ENCODE peak calls at places on chromosome 21, in seven cellular contexts. One of them, this sample, is unnamed.

GRCh38 chr21:33640697-33641338 is 723 bp downstream of the CRYZL1 start:
- DNase-seq in NB4: no peak
- DNase-seq in foreskin fibroblast: peak
- DNase-seq in left ventricle myocardium inferior: no peak
- DNase-seq in pancreas: no peak
- DNase-seq in adrenal gland: peak
- DNase-seq in psoas muscle: no peak
- DNase-seq in this sample: peak

GRCh38 chr21:33789697-33790096 is 125.9 kb downstream of the ATP5PO start:
- DNase-seq in left ventricle myocardium inferior: no peak
- DNase-seq in NB4: peak
- DNase-seq in pancreas: no peak
- DNase-seq in adrenal gland: no peak
- DNase-seq in psoas muscle: no peak
- DNase-seq in foreskin fibroblast: peak
- DNase-seq in this sample: peak

GRCh38 chr21:15000076-15000475 is 64.7 kb downstream of the NRIP1 start:
- DNase-seq in psoas muscle: no peak
- DNase-seq in pancreas: no peak
- DNase-seq in left ventricle myocardium inferior: no peak
- DNase-seq in adrenal gland: no peak
- DNase-seq in NB4: no peak
- DNase-seq in foreskin fibroblast: peak
- DNase-seq in this sample: no peak

GRCh38 chr21:20997633-20998455 is at the start of gene NCAM2:
- DNase-seq in left ventricle myocardium inferior: peak
- DNase-seq in adrenal gland: peak
- DNase-seq in foreskin fibroblast: peak
- DNase-seq in NB4: no peak
- DNase-seq in pancreas: peak
- DNase-seq in psoas muscle: peak
- DNase-seq in this sample: peak

GRCh38 chr21:41616063-41616591 is 108.2 kb upstream of the TMPRSS2 start:
- DNase-seq in adrenal gland: no peak
- DNase-seq in left ventricle myocardium inferior: no peak
- DNase-seq in foreskin fibroblast: peak
- DNase-seq in pancreas: no peak
- DNase-seq in NB4: no peak
- DNase-seq in psoas muscle: no peak
- DNase-seq in this sample: peak

GRCh38 chr21:33668180-33668579 is 25.9 kb downstream of the ITSN1 start:
- DNase-seq in foreskin fibroblast: peak
- DNase-seq in adrenal gland: no peak
- DNase-seq in psoas muscle: no peak
- DNase-seq in NB4: no peak
- DNase-seq in pancreas: no peak
- DNase-seq in left ventricle myocardium inferior: no peak
- DNase-seq in this sample: no peak

GRCh38 chr21:37088196-37088595 is 15.1 kb downstream of the TTC3 start:
- DNase-seq in psoas muscle: no peak
- DNase-seq in foreskin fibroblast: no peak
- DNase-seq in adrenal gland: no peak
- DNase-seq in pancreas: no peak
- DNase-seq in NB4: no peak
- DNase-seq in left ventricle myocardium inferior: no peak
- DNase-seq in this sample: peak

GRCh38 chr21:39084979-39085729 is 98.1 kb downstream of the PSMG1 start:
- DNase-seq in foreskin fibroblast: no peak
- DNase-seq in pancreas: no peak
- DNase-seq in adrenal gland: no peak
- DNase-seq in left ventricle myocardium inferior: no peak
- DNase-seq in psoas muscle: no peak
- DNase-seq in NB4: no peak
- DNase-seq in this sample: no peak

GRCh38 chr21:34630536-34631143 is 15.7 kb upstream of the RCAN1 start:
- DNase-seq in pancreas: no peak
- DNase-seq in psoas muscle: no peak
- DNase-seq in adrenal gland: no peak
- DNase-seq in foreskin fibroblast: peak
- DNase-seq in left ventricle myocardium inferior: no peak
- DNase-seq in NB4: peak
- DNase-seq in this sample: peak

GRCh38 chr21:22476726-22477646 is 1478.8 kb downstream of the NCAM2 start:
- DNase-seq in psoas muscle: no peak
- DNase-seq in NB4: no peak
- DNase-seq in foreskin fibroblast: no peak
- DNase-seq in adrenal gland: no peak
- DNase-seq in left ventricle myocardium inferior: no peak
- DNase-seq in pancreas: no peak
- DNase-seq in this sample: no peak

DNA sequence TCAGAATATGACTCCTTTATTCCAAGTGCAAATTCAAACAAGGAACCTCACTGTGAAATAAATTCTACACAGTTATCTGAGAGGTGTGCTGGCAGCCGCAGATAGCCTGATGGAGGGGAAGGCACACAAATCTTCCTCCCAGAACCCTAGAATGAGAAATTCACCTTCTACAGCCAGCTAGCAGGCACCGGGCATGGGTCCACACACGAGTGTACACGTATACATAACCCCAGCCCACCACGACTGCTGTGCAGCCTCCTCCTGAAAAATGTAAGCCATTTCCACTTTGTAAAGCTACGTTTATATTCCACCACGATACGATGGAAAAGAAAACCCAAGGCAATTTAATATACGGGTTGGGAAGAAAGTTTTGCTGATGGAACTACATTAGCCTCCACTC is 1.8 kb downstream of the BTG3 start:
- DNase-seq in pancreas: peak
- DNase-seq in NB4: peak
- DNase-seq in adrenal gland: peak
- DNase-seq in left ventricle myocardium inferior: no peak
- DNase-seq in psoas muscle: no peak
- DNase-seq in foreskin fibroblast: peak
- DNase-seq in this sample: peak
- H3K4me3 ChIP-seq in pancreas: no peak
- H3K4me3 ChIP-seq in NB4: peak
- H3K4me3 ChIP-seq in adrenal gland: peak
- H3K4me3 ChIP-seq in left ventricle myocardium inferior: peak
- H3K4me3 ChIP-seq in psoas muscle: peak
- H3K4me3 ChIP-seq in foreskin fibroblast: peak
- H3K4me3 ChIP-seq in this sample: peak

GRCh38 chr21:16305686-16306085 is 575.9 kb downstream of the USP25 start:
- DNase-seq in pancreas: no peak
- DNase-seq in adrenal gland: no peak
- DNase-seq in NB4: no peak
- DNase-seq in foreskin fibroblast: no peak
- DNase-seq in psoas muscle: peak
- DNase-seq in left ventricle myocardium inferior: no peak
- DNase-seq in this sample: peak
- TF ChIP-seq CTCF in pancreas: no peak
- TF ChIP-seq CTCF in adrenal gland: no peak
- TF ChIP-seq CTCF in NB4: no peak
- TF ChIP-seq CTCF in foreskin fibroblast: no peak
- TF ChIP-seq CTCF in psoas muscle: no peak
- TF ChIP-seq CTCF in left ventricle myocardium inferior: no peak
- TF ChIP-seq CTCF in this sample: no peak

DNA sequence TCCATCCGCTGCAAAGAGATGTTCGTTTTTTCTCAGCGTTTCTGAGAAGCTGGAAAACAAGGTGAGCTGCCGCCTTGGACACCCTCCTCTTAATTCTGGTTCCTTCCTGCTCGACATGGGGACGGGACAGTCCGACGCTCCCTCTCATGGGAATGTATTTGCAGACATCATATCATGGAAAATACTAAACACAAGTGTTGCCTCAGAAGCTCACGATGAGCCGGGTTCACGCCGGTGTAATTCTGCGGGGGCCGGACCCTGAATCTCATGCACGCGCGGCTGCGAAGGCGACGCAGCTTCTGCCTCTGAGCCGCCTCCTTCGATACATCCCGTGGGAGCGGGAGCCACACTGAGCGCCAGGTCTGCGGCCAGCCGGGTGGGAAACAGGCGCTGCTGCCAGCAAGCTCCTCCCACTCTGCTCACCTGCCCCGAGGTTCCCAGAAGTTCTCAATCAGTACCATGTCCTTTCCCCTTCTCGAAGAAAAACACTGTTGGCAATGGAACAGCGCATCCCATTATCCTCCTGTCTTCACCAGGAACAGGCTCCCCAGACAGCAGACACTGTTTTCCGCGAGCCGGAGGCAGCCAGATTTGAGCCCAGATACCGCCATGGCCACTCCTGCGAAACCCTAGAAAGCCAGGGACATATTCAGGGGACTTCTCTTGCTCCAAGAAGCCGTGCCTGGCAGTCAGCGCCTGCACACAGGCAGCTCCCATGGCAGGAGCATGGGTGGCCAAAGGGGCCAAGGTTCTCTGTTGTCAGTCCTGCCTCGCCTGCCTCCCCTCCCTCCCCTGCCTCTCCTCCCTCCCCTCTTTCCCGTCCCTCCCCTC is 98.0 kb downstream of the WDR4 start:
- DNase-seq in pancreas: peak
- DNase-seq in psoas muscle: no peak
- DNase-seq in left ventricle myocardium inferior: no peak
- DNase-seq in foreskin fibroblast: peak
- DNase-seq in NB4: no peak
- DNase-seq in adrenal gland: peak
- DNase-seq in this sample: peak
- H3K4me3 ChIP-seq in pancreas: peak
- H3K4me3 ChIP-seq in psoas muscle: peak
- H3K4me3 ChIP-seq in left ventricle myocardium inferior: peak
- H3K4me3 ChIP-seq in foreskin fibroblast: no peak
- H3K4me3 ChIP-seq in NB4: no peak
- H3K4me3 ChIP-seq in adrenal gland: peak
- H3K4me3 ChIP-seq in this sample: peak

GRCh38 chr21:43658769-43659135 is 536 bp downstream of the HSF2BP start:
- DNase-seq in left ventricle myocardium inferior: peak
- DNase-seq in pancreas: peak
- DNase-seq in foreskin fibroblast: no peak
- DNase-seq in adrenal gland: peak
- DNase-seq in NB4: no peak
- DNase-seq in psoas muscle: peak
- DNase-seq in this sample: no peak

GRCh38 chr21:43657355-43658093 is 1.8 kb downstream of the HSF2BP start:
- DNase-seq in left ventricle myocardium inferior: peak
- DNase-seq in NB4: no peak
- DNase-seq in foreskin fibroblast: no peak
- DNase-seq in adrenal gland: no peak
- DNase-seq in psoas muscle: peak
- DNase-seq in pancreas: no peak
- DNase-seq in this sample: no peak

GRCh38 chr21:43658094-43658725 is 1.1 kb downstream of the HSF2BP start:
- DNase-seq in pancreas: peak
- DNase-seq in NB4: no peak
- DNase-seq in left ventricle myocardium inferior: no peak
- DNase-seq in foreskin fibroblast: no peak
- DNase-seq in psoas muscle: no peak
- DNase-seq in adrenal gland: no peak
- DNase-seq in this sample: no peak

GRCh38 chr21:43662286-43662685 is 2.9 kb downstream of the RRP1B start:
- DNase-seq in NB4: no peak
- DNase-seq in foreskin fibroblast: peak
- DNase-seq in pancreas: no peak
- DNase-seq in psoas muscle: no peak
- DNase-seq in left ventricle myocardium inferior: no peak
- DNase-seq in adrenal gland: no peak
- DNase-seq in this sample: no peak

DNA sequence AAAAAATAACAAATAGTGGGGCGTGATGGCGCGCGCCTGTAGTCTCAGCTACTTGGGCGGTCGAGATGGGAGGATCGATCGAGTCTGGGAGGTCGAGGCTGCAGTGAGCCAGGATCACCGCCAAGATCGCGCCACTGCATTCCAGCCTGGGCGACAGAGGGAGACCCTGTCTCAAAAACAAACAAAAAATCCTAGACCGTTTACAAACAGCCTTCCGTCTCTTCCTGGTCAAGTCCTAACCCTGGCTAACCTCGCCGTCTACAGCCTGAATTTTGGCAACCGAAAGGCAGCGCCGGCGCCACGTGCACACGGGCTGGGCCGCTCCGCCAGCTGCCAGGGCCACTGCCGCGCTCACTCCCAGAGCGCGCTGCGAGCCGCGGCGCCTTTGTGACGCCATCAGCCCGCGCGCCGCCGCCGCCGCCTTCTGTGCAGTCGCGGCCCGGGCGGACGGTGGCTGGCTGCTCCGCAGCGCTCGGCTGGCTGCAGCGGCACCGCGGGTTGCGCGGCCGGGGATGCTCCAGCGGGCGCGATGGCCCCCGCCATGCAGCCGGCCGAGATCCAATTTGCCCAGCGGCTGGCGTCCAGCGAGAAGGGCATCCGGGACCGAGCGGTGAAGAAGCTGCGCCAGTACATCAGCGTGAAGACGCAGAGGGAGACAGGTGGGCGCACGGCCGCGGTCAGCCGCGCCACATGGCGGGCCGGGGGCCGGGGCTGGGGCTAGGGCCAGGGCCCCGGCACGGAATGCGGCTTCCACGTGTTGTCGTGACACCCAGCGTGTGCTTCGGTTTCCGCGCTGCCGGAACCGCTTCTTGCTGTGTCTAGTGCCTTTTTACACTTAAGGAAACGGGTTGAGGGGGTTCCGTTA is at the start of the genes HSF2BP and RRP1B:
- DNase-seq in psoas muscle: peak
- DNase-seq in NB4: peak
- DNase-seq in pancreas: peak
- DNase-seq in foreskin fibroblast: peak
- DNase-seq in adrenal gland: peak
- DNase-seq in left ventricle myocardium inferior: peak
- DNase-seq in this sample: peak
- TF ChIP-seq CTCF in psoas muscle: no peak
- TF ChIP-seq CTCF in NB4: no peak
- TF ChIP-seq CTCF in pancreas: no peak
- TF ChIP-seq CTCF in foreskin fibroblast: no peak
- TF ChIP-seq CTCF in adrenal gland: peak
- TF ChIP-seq CTCF in left ventricle myocardium inferior: no peak
- TF ChIP-seq CTCF in this sample: peak

This sample was measured in fibroblast of villous mesenchyme.